ENCODE peak calls at places on chromosomes 12 and 14, in nine cellular contexts. One of them, this sample, is unnamed.

GRCh38 chr12:65561798-65562382 is 262.4 kb upstream of the HMGA2 start:
- DNase-seq in cardiac fibroblast: peak
- DNase-seq in kidney: no peak
- DNase-seq in left cardiac atrium: no peak
- DNase-seq in left ventricle myocardium superior: no peak
- DNase-seq in SW480: no peak
- DNase-seq in activated CD4-positive, alpha-beta T cell treated with anti-CD3 and anti-CD28 coated beads, Interleukin-2, amount 10 ng/mL, durations not matched to agents 7 days and 5 days: no peak
- DNase-seq in sciatic nerve: no peak
- DNase-seq in endodermal cell: no peak
- DNase-seq in this sample: no peak

GRCh38 chr14:27367345-27367744 is 769.5 kb upstream of the NOVA1 start:
- DNase-seq in cardiac fibroblast: no peak
- DNase-seq in kidney: no peak
- DNase-seq in left cardiac atrium: no peak
- DNase-seq in left ventricle myocardium superior: no peak
- DNase-seq in SW480: no peak
- DNase-seq in activated CD4-positive, alpha-beta T cell treated with anti-CD3 and anti-CD28 coated beads, Interleukin-2, amount 10 ng/mL, durations not matched to agents 7 days and 5 days: no peak
- DNase-seq in sciatic nerve: no peak
- DNase-seq in endodermal cell: no peak
- DNase-seq in this sample: no peak

GRCh38 chr14:72736791-72737559 is 156.9 kb downstream of the DPF3 start:
- DNase-seq in cardiac fibroblast: no peak
- DNase-seq in kidney: no peak
- DNase-seq in left cardiac atrium: no peak
- DNase-seq in left ventricle myocardium superior: no peak
- DNase-seq in SW480: no peak
- DNase-seq in activated CD4-positive, alpha-beta T cell treated with anti-CD3 and anti-CD28 coated beads, Interleukin-2, amount 10 ng/mL, durations not matched to agents 7 days and 5 days: no peak
- DNase-seq in sciatic nerve: no peak
- DNase-seq in endodermal cell: no peak
- DNase-seq in this sample: no peak

GRCh38 chr14:25411933-25412757 is 362.2 kb upstream of the STXBP6 start:
- DNase-seq in cardiac fibroblast: peak
- DNase-seq in kidney: no peak
- DNase-seq in left cardiac atrium: no peak
- DNase-seq in left ventricle myocardium superior: no peak
- DNase-seq in SW480: peak
- DNase-seq in activated CD4-positive, alpha-beta T cell treated with anti-CD3 and anti-CD28 coated beads, Interleukin-2, amount 10 ng/mL, durations not matched to agents 7 days and 5 days: no peak
- DNase-seq in sciatic nerve: no peak
- DNase-seq in endodermal cell: peak
- DNase-seq in this sample: no peak

GRCh38 chr12:111072299-111072698 is 151.9 kb upstream of the MYL2 start:
- DNase-seq in cardiac fibroblast: no peak
- DNase-seq in kidney: no peak
- DNase-seq in left cardiac atrium: no peak
- DNase-seq in left ventricle myocardium superior: no peak
- DNase-seq in SW480: no peak
- DNase-seq in activated CD4-positive, alpha-beta T cell treated with anti-CD3 and anti-CD28 coated beads, Interleukin-2, amount 10 ng/mL, durations not matched to agents 7 days and 5 days: no peak
- DNase-seq in sciatic nerve: no peak
- DNase-seq in endodermal cell: no peak
- DNase-seq in this sample: no peak

GRCh38 chr14:20662968-20663731 is 21.2 kb upstream of the RNASE4 start:
- DNase-seq in cardiac fibroblast: peak
- DNase-seq in kidney: peak
- DNase-seq in left cardiac atrium: peak
- DNase-seq in left ventricle myocardium superior: peak
- DNase-seq in SW480: peak
- DNase-seq in activated CD4-positive, alpha-beta T cell treated with anti-CD3 and anti-CD28 coated beads, Interleukin-2, amount 10 ng/mL, durations not matched to agents 7 days and 5 days: peak
- DNase-seq in sciatic nerve: peak
- DNase-seq in endodermal cell: peak
- DNase-seq in this sample: peak

GRCh38 chr14:47207636-47208035 is 467.8 kb downstream of the MDGA2 start:
- DNase-seq in cardiac fibroblast: no peak
- DNase-seq in kidney: no peak
- DNase-seq in left cardiac atrium: no peak
- DNase-seq in left ventricle myocardium superior: no peak
- DNase-seq in SW480: peak
- DNase-seq in activated CD4-positive, alpha-beta T cell treated with anti-CD3 and anti-CD28 coated beads, Interleukin-2, amount 10 ng/mL, durations not matched to agents 7 days and 5 days: no peak
- DNase-seq in sciatic nerve: no peak
- DNase-seq in endodermal cell: no peak
- DNase-seq in this sample: no peak

GRCh38 chr12:14239935-14240872 is 125.3 kb upstream of the ATF7IP start:
- DNase-seq in cardiac fibroblast: no peak
- DNase-seq in kidney: no peak
- DNase-seq in left cardiac atrium: no peak
- DNase-seq in left ventricle myocardium superior: no peak
- DNase-seq in SW480: peak
- DNase-seq in activated CD4-positive, alpha-beta T cell treated with anti-CD3 and anti-CD28 coated beads, Interleukin-2, amount 10 ng/mL, durations not matched to agents 7 days and 5 days: no peak
- DNase-seq in sciatic nerve: no peak
- DNase-seq in endodermal cell: peak
- DNase-seq in this sample: no peak

GRCh38 chr12:116353958-116354357 is 76.5 kb upstream of the MED13L start:
- DNase-seq in cardiac fibroblast: no peak
- DNase-seq in kidney: no peak
- DNase-seq in left cardiac atrium: no peak
- DNase-seq in left ventricle myocardium superior: no peak
- DNase-seq in SW480: no peak
- DNase-seq in activated CD4-positive, alpha-beta T cell treated with anti-CD3 and anti-CD28 coated beads, Interleukin-2, amount 10 ng/mL, durations not matched to agents 7 days and 5 days: no peak
- DNase-seq in sciatic nerve: no peak
- DNase-seq in endodermal cell: no peak
- DNase-seq in this sample: no peak

GRCh38 chr14:80213602-80214001 is 2.3 kb upstream of the DIO2 start:
- DNase-seq in cardiac fibroblast: peak
- DNase-seq in kidney: no peak
- DNase-seq in left cardiac atrium: peak
- DNase-seq in left ventricle myocardium superior: no peak
- DNase-seq in SW480: peak
- DNase-seq in activated CD4-positive, alpha-beta T cell treated with anti-CD3 and anti-CD28 coated beads, Interleukin-2, amount 10 ng/mL, durations not matched to agents 7 days and 5 days: peak
- DNase-seq in sciatic nerve: no peak
- DNase-seq in endodermal cell: peak
- DNase-seq in this sample: peak

GRCh38 chr14:100669468-100669867 is 57.2 kb upstream of the DLK1 start:
- DNase-seq in cardiac fibroblast: no peak
- DNase-seq in kidney: peak
- DNase-seq in left cardiac atrium: no peak
- DNase-seq in left ventricle myocardium superior: peak
- DNase-seq in SW480: no peak
- DNase-seq in activated CD4-positive, alpha-beta T cell treated with anti-CD3 and anti-CD28 coated beads, Interleukin-2, amount 10 ng/mL, durations not matched to agents 7 days and 5 days: no peak
- DNase-seq in sciatic nerve: no peak
- DNase-seq in endodermal cell: no peak
- DNase-seq in this sample: no peak

GRCh38 chr14:77306406-77307098 is 14.1 kb downstream of the POMT2 start:
- DNase-seq in cardiac fibroblast: peak
- DNase-seq in kidney: no peak
- DNase-seq in left cardiac atrium: no peak
- DNase-seq in left ventricle myocardium superior: no peak
- DNase-seq in SW480: no peak
- DNase-seq in activated CD4-positive, alpha-beta T cell treated with anti-CD3 and anti-CD28 coated beads, Interleukin-2, amount 10 ng/mL, durations not matched to agents 7 days and 5 days: no peak
- DNase-seq in sciatic nerve: no peak
- DNase-seq in endodermal cell: no peak
- DNase-seq in this sample: no peak

GRCh38 chr14:69879175-69880047 is at the start of gene SMOC1:
- DNase-seq in cardiac fibroblast: peak
- DNase-seq in kidney: peak
- DNase-seq in left cardiac atrium: peak
- DNase-seq in left ventricle myocardium superior: peak
- DNase-seq in SW480: no peak
- DNase-seq in activated CD4-positive, alpha-beta T cell treated with anti-CD3 and anti-CD28 coated beads, Interleukin-2, amount 10 ng/mL, durations not matched to agents 7 days and 5 days: no peak
- DNase-seq in sciatic nerve: peak
- DNase-seq in endodermal cell: peak
- DNase-seq in this sample: no peak

GRCh38 chr12:55693323-55694187 is 14.1 kb downstream of the ITGA7 start:
- DNase-seq in cardiac fibroblast: no peak
- DNase-seq in kidney: no peak
- DNase-seq in left cardiac atrium: no peak
- DNase-seq in left ventricle myocardium superior: no peak
- DNase-seq in SW480: no peak
- DNase-seq in activated CD4-positive, alpha-beta T cell treated with anti-CD3 and anti-CD28 coated beads, Interleukin-2, amount 10 ng/mL, durations not matched to agents 7 days and 5 days: no peak
- DNase-seq in sciatic nerve: peak
- DNase-seq in endodermal cell: no peak
- DNase-seq in this sample: no peak

GRCh38 chr12:121651381-121651780 is 18.1 kb downstream of the MORN3 start:
- DNase-seq in cardiac fibroblast: no peak
- DNase-seq in kidney: no peak
- DNase-seq in left cardiac atrium: no peak
- DNase-seq in left ventricle myocardium superior: no peak
- DNase-seq in SW480: no peak
- DNase-seq in activated CD4-positive, alpha-beta T cell treated with anti-CD3 and anti-CD28 coated beads, Interleukin-2, amount 10 ng/mL, durations not matched to agents 7 days and 5 days: no peak
- DNase-seq in sciatic nerve: no peak
- DNase-seq in endodermal cell: no peak
- DNase-seq in this sample: no peak

GRCh38 chr12:27052176-27052575 is 29.8 kb downstream of the MED21 start:
- DNase-seq in cardiac fibroblast: no peak
- DNase-seq in kidney: no peak
- DNase-seq in left cardiac atrium: no peak
- DNase-seq in left ventricle myocardium superior: no peak
- DNase-seq in SW480: no peak
- DNase-seq in activated CD4-positive, alpha-beta T cell treated with anti-CD3 and anti-CD28 coated beads, Interleukin-2, amount 10 ng/mL, durations not matched to agents 7 days and 5 days: no peak
- DNase-seq in sciatic nerve: no peak
- DNase-seq in endodermal cell: no peak
- DNase-seq in this sample: no peak

GRCh38 chr12:9902539-9903228 is 21.4 kb downstream of the KLRF2 start:
- DNase-seq in cardiac fibroblast: no peak
- DNase-seq in kidney: no peak
- DNase-seq in left cardiac atrium: no peak
- DNase-seq in left ventricle myocardium superior: no peak
- DNase-seq in SW480: no peak
- DNase-seq in activated CD4-positive, alpha-beta T cell treated with anti-CD3 and anti-CD28 coated beads, Interleukin-2, amount 10 ng/mL, durations not matched to agents 7 days and 5 days: no peak
- DNase-seq in sciatic nerve: no peak
- DNase-seq in endodermal cell: no peak
- DNase-seq in this sample: no peak

GRCh38 chr12:90037740-90038139 is 329.1 kb upstream of the ATP2B1 start:
- DNase-seq in cardiac fibroblast: peak
- DNase-seq in kidney: no peak
- DNase-seq in left cardiac atrium: no peak
- DNase-seq in left ventricle myocardium superior: no peak
- DNase-seq in SW480: no peak
- DNase-seq in activated CD4-positive, alpha-beta T cell treated with anti-CD3 and anti-CD28 coated beads, Interleukin-2, amount 10 ng/mL, durations not matched to agents 7 days and 5 days: no peak
- DNase-seq in sciatic nerve: no peak
- DNase-seq in endodermal cell: no peak
- DNase-seq in this sample: no peak

GRCh38 chr12:26691234-26691970 is 141.6 kb downstream of the ITPR2 start:
- DNase-seq in cardiac fibroblast: peak
- DNase-seq in kidney: peak
- DNase-seq in left cardiac atrium: no peak
- DNase-seq in left ventricle myocardium superior: no peak
- DNase-seq in SW480: peak
- DNase-seq in activated CD4-positive, alpha-beta T cell treated with anti-CD3 and anti-CD28 coated beads, Interleukin-2, amount 10 ng/mL, durations not matched to agents 7 days and 5 days: no peak
- DNase-seq in sciatic nerve: no peak
- DNase-seq in endodermal cell: peak
- DNase-seq in this sample: peak

GRCh38 chr14:75793806-75794205 is 132.8 kb downstream of the TTLL5 start:
- DNase-seq in cardiac fibroblast: peak
- DNase-seq in kidney: no peak
- DNase-seq in left cardiac atrium: no peak
- DNase-seq in left ventricle myocardium superior: no peak
- DNase-seq in SW480: no peak
- DNase-seq in activated CD4-positive, alpha-beta T cell treated with anti-CD3 and anti-CD28 coated beads, Interleukin-2, amount 10 ng/mL, durations not matched to agents 7 days and 5 days: no peak
- DNase-seq in sciatic nerve: no peak
- DNase-seq in endodermal cell: no peak
- DNase-seq in this sample: no peak

GRCh38 chr12:71746983-71747611 is 7.6 kb upstream of the RAB21 start:
- DNase-seq in cardiac fibroblast: peak
- DNase-seq in kidney: no peak
- DNase-seq in left cardiac atrium: no peak
- DNase-seq in left ventricle myocardium superior: no peak
- DNase-seq in SW480: peak
- DNase-seq in activated CD4-positive, alpha-beta T cell treated with anti-CD3 and anti-CD28 coated beads, Interleukin-2, amount 10 ng/mL, durations not matched to agents 7 days and 5 days: peak
- DNase-seq in sciatic nerve: no peak
- DNase-seq in endodermal cell: peak
- DNase-seq in this sample: peak

GRCh38 chr14:31357279-31357678 is 63.1 kb downstream of the HEATR5A start:
- DNase-seq in cardiac fibroblast: no peak
- DNase-seq in kidney: no peak
- DNase-seq in left cardiac atrium: no peak
- DNase-seq in left ventricle myocardium superior: no peak
- DNase-seq in SW480: no peak
- DNase-seq in activated CD4-positive, alpha-beta T cell treated with anti-CD3 and anti-CD28 coated beads, Interleukin-2, amount 10 ng/mL, durations not matched to agents 7 days and 5 days: no peak
- DNase-seq in sciatic nerve: no peak
- DNase-seq in endodermal cell: no peak
- DNase-seq in this sample: no peak

GRCh38 chr14:28243600-28243999 is 523.0 kb upstream of the FOXG1 start:
- DNase-seq in cardiac fibroblast: peak
- DNase-seq in kidney: no peak
- DNase-seq in left cardiac atrium: no peak
- DNase-seq in left ventricle myocardium superior: no peak
- DNase-seq in SW480: no peak
- DNase-seq in activated CD4-positive, alpha-beta T cell treated with anti-CD3 and anti-CD28 coated beads, Interleukin-2, amount 10 ng/mL, durations not matched to agents 7 days and 5 days: no peak
- DNase-seq in sciatic nerve: no peak
- DNase-seq in endodermal cell: no peak
- DNase-seq in this sample: no peak

GRCh38 chr14:89391556-89391955 is 25.5 kb downstream of the FOXN3 start:
- DNase-seq in cardiac fibroblast: no peak
- DNase-seq in kidney: no peak
- DNase-seq in left cardiac atrium: no peak
- DNase-seq in left ventricle myocardium superior: no peak
- DNase-seq in SW480: no peak
- DNase-seq in activated CD4-positive, alpha-beta T cell treated with anti-CD3 and anti-CD28 coated beads, Interleukin-2, amount 10 ng/mL, durations not matched to agents 7 days and 5 days: no peak
- DNase-seq in sciatic nerve: peak
- DNase-seq in endodermal cell: no peak
- DNase-seq in this sample: no peak

GRCh38 chr12:12665194-12665593 is 30.8 kb downstream of the GPR19 start:
- DNase-seq in cardiac fibroblast: no peak
- DNase-seq in kidney: no peak
- DNase-seq in left cardiac atrium: no peak
- DNase-seq in left ventricle myocardium superior: no peak
- DNase-seq in SW480: no peak
- DNase-seq in activated CD4-positive, alpha-beta T cell treated with anti-CD3 and anti-CD28 coated beads, Interleukin-2, amount 10 ng/mL, durations not matched to agents 7 days and 5 days: no peak
- DNase-seq in sciatic nerve: no peak
- DNase-seq in endodermal cell: peak
- DNase-seq in this sample: no peak

GRCh38 chr12:117466677-117467362 is 105.4 kb upstream of the NOS1 start:
- DNase-seq in cardiac fibroblast: no peak
- DNase-seq in kidney: no peak
- DNase-seq in left cardiac atrium: no peak
- DNase-seq in left ventricle myocardium superior: no peak
- DNase-seq in SW480: peak
- DNase-seq in activated CD4-positive, alpha-beta T cell treated with anti-CD3 and anti-CD28 coated beads, Interleukin-2, amount 10 ng/mL, durations not matched to agents 7 days and 5 days: no peak
- DNase-seq in sciatic nerve: no peak
- DNase-seq in endodermal cell: no peak
- DNase-seq in this sample: no peak

GRCh38 chr14:32397871-32398640 is 69.0 kb downstream of the AKAP6 start:
- DNase-seq in cardiac fibroblast: peak
- DNase-seq in kidney: no peak
- DNase-seq in left cardiac atrium: no peak
- DNase-seq in left ventricle myocardium superior: no peak
- DNase-seq in SW480: peak
- DNase-seq in activated CD4-positive, alpha-beta T cell treated with anti-CD3 and anti-CD28 coated beads, Interleukin-2, amount 10 ng/mL, durations not matched to agents 7 days and 5 days: no peak
- DNase-seq in sciatic nerve: no peak
- DNase-seq in endodermal cell: no peak
- DNase-seq in this sample: no peak

GRCh38 chr14:61561657-61562276 is 133.5 kb upstream of the HIF1A start:
- DNase-seq in cardiac fibroblast: peak
- DNase-seq in kidney: peak
- DNase-seq in left cardiac atrium: peak
- DNase-seq in left ventricle myocardium superior: peak
- DNase-seq in SW480: peak
- DNase-seq in activated CD4-positive, alpha-beta T cell treated with anti-CD3 and anti-CD28 coated beads, Interleukin-2, amount 10 ng/mL, durations not matched to agents 7 days and 5 days: no peak
- DNase-seq in sciatic nerve: no peak
- DNase-seq in endodermal cell: peak
- DNase-seq in this sample: peak

This sample was measured in HCT116.